ENCODE peak calls at places on chromosomes 11 and 22, in four cellular contexts. One of them, this sample, is unnamed.

GRCh38 chr11:73218106-73218829 is at the start of gene P2RY2:
- DNase-seq in A549: peak
- DNase-seq in tibial nerve: peak
- DNase-seq in HT1080: no peak
- DNase-seq in this sample: peak

GRCh38 chr22:50138036-50138435 is 32.5 kb upstream of the PANX2 start:
- DNase-seq in tibial nerve: no peak
- DNase-seq in A549: no peak
- DNase-seq in HT1080: no peak
- DNase-seq in this sample: no peak

GRCh38 chr11:111307472-111308108 is 9.2 kb downstream of the POU2AF3 start:
- DNase-seq in A549: no peak
- DNase-seq in tibial nerve: no peak
- DNase-seq in HT1080: no peak
- DNase-seq in this sample: no peak

GRCh38 chr11:125956371-125956770 is 10.5 kb downstream of the VSIG10L2 start:
- DNase-seq in tibial nerve: peak
- DNase-seq in HT1080: peak
- DNase-seq in A549: no peak
- DNase-seq in this sample: no peak

GRCh38 chr11:127034973-127035372 is 34.4 kb upstream of the KIRREL3 start:
- DNase-seq in tibial nerve: no peak
- DNase-seq in HT1080: no peak
- DNase-seq in A549: no peak
- DNase-seq in this sample: no peak

GRCh38 chr22:32206774-32207758 is 2.2 kb upstream of the RFPL2 start:
- DNase-seq in tibial nerve: no peak
- DNase-seq in HT1080: peak
- DNase-seq in A549: peak
- DNase-seq in this sample: peak

GRCh38 chr11:6927030-6927617 is 898 bp downstream of the ZNF215 start:
- DNase-seq in tibial nerve: no peak
- DNase-seq in A549: no peak
- DNase-seq in HT1080: no peak
- DNase-seq in this sample: no peak

GRCh38 chr11:119571311-119571710 is 148.3 kb upstream of the THY1 start:
- DNase-seq in A549: no peak
- DNase-seq in HT1080: no peak
- DNase-seq in tibial nerve: no peak
- DNase-seq in this sample: no peak

GRCh38 chr11:2468363-2469240 is 23.8 kb downstream of the KCNQ1 start:
- DNase-seq in A549: no peak
- DNase-seq in HT1080: no peak
- DNase-seq in tibial nerve: no peak
- DNase-seq in this sample: no peak

GRCh38 chr11:36235750-36236149 is 53.5 kb downstream of the COMMD9 start:
- DNase-seq in HT1080: peak
- DNase-seq in A549: no peak
- DNase-seq in tibial nerve: no peak
- DNase-seq in this sample: no peak

GRCh38 chr22:23591203-23591791 is 11.2 kb upstream of the IGLL1 start:
- DNase-seq in tibial nerve: peak
- DNase-seq in HT1080: peak
- DNase-seq in A549: peak
- DNase-seq in this sample: peak

GRCh38 chr11:72119188-72119587 is 6.7 kb upstream of the ANAPC15 start:
- DNase-seq in A549: no peak
- DNase-seq in tibial nerve: no peak
- DNase-seq in HT1080: no peak
- DNase-seq in this sample: no peak

GRCh38 chr11:60872952-60873524 is 5.7 kb downstream of the ZP1 start:
- DNase-seq in A549: no peak
- DNase-seq in HT1080: peak
- DNase-seq in tibial nerve: no peak
- DNase-seq in this sample: no peak

GRCh38 chr11:47109051-47109791 is 67.5 kb downstream of the ARFGAP2 start:
- DNase-seq in tibial nerve: no peak
- DNase-seq in HT1080: no peak
- DNase-seq in A549: no peak
- DNase-seq in this sample: no peak

GRCh38 chr22:18954333-18954732 is 18.2 kb upstream of the PRODH start:
- DNase-seq in tibial nerve: peak
- DNase-seq in HT1080: peak
- DNase-seq in A549: peak
- DNase-seq in this sample: peak

GRCh38 chr11:57410287-57410686 is 16.6 kb downstream of the SLC43A3 start:
- DNase-seq in HT1080: peak
- DNase-seq in A549: no peak
- DNase-seq in tibial nerve: no peak
- DNase-seq in this sample: no peak

GRCh38 chr11:60377737-60378136 is 595 bp upstream of the MS4A7 start:
- DNase-seq in HT1080: no peak
- DNase-seq in tibial nerve: peak
- DNase-seq in A549: no peak
- DNase-seq in this sample: no peak

GRCh38 chr22:40238425-40239344 is 61.0 kb downstream of the TNRC6B start:
- DNase-seq in A549: peak
- DNase-seq in HT1080: peak
- DNase-seq in tibial nerve: no peak
- DNase-seq in this sample: no peak

GRCh38 chr22:17318817-17319216 is 50.4 kb upstream of the CECR2 start:
- DNase-seq in tibial nerve: no peak
- DNase-seq in A549: no peak
- DNase-seq in HT1080: no peak
- DNase-seq in this sample: no peak

GRCh38 chr11:134032501-134033091 is 36.3 kb upstream of the JAM3 start:
- DNase-seq in A549: no peak
- DNase-seq in tibial nerve: no peak
- DNase-seq in HT1080: no peak
- DNase-seq in this sample: no peak

GRCh38 chr22:36541831-36542391 is 12.9 kb upstream of the EIF3D start:
- DNase-seq in tibial nerve: no peak
- DNase-seq in HT1080: peak
- DNase-seq in A549: peak
- DNase-seq in this sample: no peak